ENCODE peak calls at places on chromosome 6, in five cellular contexts. Q is GM12878, A is esophagus muscularis mucosa, S is HepG2, J is transverse colon. I is an unnamed sample.

GRCh38 chr6:37433657-37434271 is 743 bp downstream of the CMTR1 start:
- DNase-seq in Q (peak; percentile 31), S (peak; percentile 16), A (no peak), J (no peak), I (no peak)

GRCh38 chr6:105968230-105968954 is 117.7 kb upstream of the PRDM1 start:
- DNase-seq in A (no peak), J (no peak), S (peak; percentile 49), Q (no peak), I (no peak)

GRCh38 chr6:149933036-149933435 is 8.8 kb upstream of the ULBP2 start:
- DNase-seq in S (no peak), Q (no peak), J (no peak), A (no peak), I (no peak)

GRCh38 chr6:134230087-134230717 is 87.7 kb downstream of the SGK1 start:
- DNase-seq in S (no peak), A (no peak), J (no peak), Q (no peak), I (no peak)

GRCh38 chr6:148021715-148022114 is 320.9 kb upstream of the SASH1 start:
- DNase-seq in Q (no peak), S (no peak), J (peak; percentile 14), A (no peak), I (no peak)

GRCh38 chr6:43848992-43849391 is 79.0 kb downstream of the VEGFA start:
- DNase-seq in A (no peak), Q (no peak), S (peak; percentile 77), J (no peak), I (no peak)

GRCh38 chr6:44180406-44180805 is 21.8 kb downstream of the CAPN11 start:
- DNase-seq in S (no peak), A (no peak), J (no peak), Q (no peak), I (no peak)

GRCh38 chr6:39881851-39882566 is 52.3 kb downstream of the MOCS1 start:
- DNase-seq in J (no peak), A (no peak), S (no peak), Q (no peak), I (no peak)

GRCh38 chr6:12233693-12234551 is 56.2 kb upstream of the EDN1 start:
- DNase-seq in S (peak; percentile 67), Q (peak; percentile 66), J (peak; percentile 28), A (no peak), I (peak; percentile 39)

GRCh38 chr6:34585512-34586045 is 29.4 kb upstream of the SPDEF start:
- DNase-seq in A (no peak), J (no peak), S (no peak), Q (no peak), I (no peak)

GRCh38 chr6:110491644-110492317 is 15.4 kb upstream of the SLC22A16 start:
- DNase-seq in S (no peak), J (no peak), A (no peak), Q (no peak), I (no peak)

GRCh38 chr6:75611702-75612375 is 10.2 kb downstream of the SENP6 start:
- DNase-seq in S (no peak), J (no peak), Q (no peak), A (no peak), I (no peak)

GRCh38 chr6:144211160-144211559 is 60.8 kb downstream of the STX11 start:
- DNase-seq in A (no peak), S (no peak), J (no peak), Q (no peak), I (no peak)

GRCh38 chr6:25295651-25296050 is 16.5 kb downstream of the CARMIL1 start:
- DNase-seq in Q (no peak), S (no peak), J (no peak), A (no peak), I (no peak)

GRCh38 chr6:25296980-25297379 is 17.8 kb downstream of the CARMIL1 start:
- DNase-seq in J (no peak), A (no peak), S (no peak), Q (no peak), I (no peak)

GRCh38 chr6:25297823-25298507 is 18.8 kb downstream of the CARMIL1 start:
- DNase-seq in A (no peak), Q (no peak), S (no peak), J (no peak), I (no peak)

GRCh38 chr6:25296217-25296905 is 17.2 kb downstream of the CARMIL1 start:
- DNase-seq in Q (no peak), A (no peak), J (no peak), S (no peak), I (no peak)

GRCh38 chr6:25298508-25298834 is 19.3 kb downstream of the CARMIL1 start:
- DNase-seq in S (no peak), A (no peak), J (no peak), Q (no peak), I (no peak)
- TF ChIP-seq EP300 in S (no peak), A (no peak), J (no peak), Q (no peak), I (no peak)

GRCh38 chr6:151911401-151911800 is 103.9 kb downstream of the ESR1 start:
- DNase-seq in S (no peak), A (no peak), Q (no peak), J (no peak), I (no peak)
- TF ChIP-seq CTCF in S (no peak), A (no peak), Q (no peak), J (no peak), I (no peak)

GRCh38 chr6:90399970-90400369 is 103.3 kb upstream of the BACH2 start:
- DNase-seq in J (no peak), A (no peak), S (no peak), Q (no peak), I (no peak)

GRCh38 chr6:90397929-90398674 is 101.5 kb upstream of the BACH2 start:
- DNase-seq in J (no peak), A (no peak), Q (no peak), S (no peak), I (no peak)

GRCh38 chr6:90393232-90393884 is 96.7 kb upstream of the BACH2 start:
- DNase-seq in Q (no peak), J (peak; percentile 57), S (peak; percentile 12), A (no peak), I (peak; percentile 53)

GRCh38 chr6:90401933-90402830 is 105.5 kb upstream of the BACH2 start:
- DNase-seq in A (no peak), J (no peak), Q (no peak), S (no peak), I (no peak)

GRCh38 chr6:90397047-90397446 is 100.4 kb upstream of the BACH2 start:
- DNase-seq in A (no peak), J (no peak), S (no peak), Q (no peak), I (no peak)
- TF ChIP-seq POLR2AphosphoS5 in A (no peak), J (no peak), S (no peak), Q (no peak), I (no peak)

DNA sequence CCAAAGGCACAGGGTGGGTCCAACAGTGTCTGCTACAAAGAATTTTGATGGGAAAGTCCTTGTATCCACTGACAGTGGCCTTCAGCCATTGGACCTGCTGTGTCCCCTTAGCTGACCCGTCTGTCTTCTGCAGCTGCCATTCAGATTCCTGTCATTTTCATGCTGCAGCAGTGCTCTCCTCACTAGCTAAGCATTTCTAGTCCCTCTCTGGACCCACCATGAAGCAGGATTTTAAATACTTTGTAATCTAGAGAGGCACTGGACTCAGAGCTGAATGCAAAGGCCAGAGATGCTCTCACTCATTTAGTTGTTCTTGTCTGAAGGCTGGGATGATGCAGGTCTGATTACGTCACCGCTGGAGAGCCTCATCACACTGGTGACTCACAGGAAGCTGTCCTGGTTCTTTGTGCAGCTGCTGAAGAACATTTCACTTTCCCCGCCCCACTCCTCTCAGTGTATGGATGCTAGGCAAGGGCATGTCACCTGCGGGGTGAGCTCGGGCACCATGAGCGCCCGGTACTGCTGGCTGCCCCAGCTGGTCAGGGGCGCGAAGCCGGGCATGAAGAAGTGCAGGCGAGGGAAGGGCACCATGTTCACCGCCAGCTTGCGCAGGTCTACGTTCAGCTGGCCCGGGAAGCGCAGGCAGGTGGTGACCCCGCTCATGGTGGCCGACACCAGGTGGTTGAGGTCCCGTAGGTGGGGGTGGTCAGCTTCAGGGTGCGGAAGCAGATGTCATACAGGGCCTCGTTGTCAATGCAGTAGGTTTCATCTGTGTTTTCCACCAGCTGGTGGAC is 19.4 kb upstream of the TUBB2A start:
- DNase-seq in S (peak; percentile 68), A (no peak), J (no peak), Q (no peak), I (no peak)
- TF ChIP-seq EP300 in S (peak; percentile 27), A (no peak), J (no peak), Q (no peak), I (no peak)

GRCh38 chr6:13538084-13538483 is 36.3 kb upstream of the SIRT5 start:
- DNase-seq in S (peak; percentile 55), A (no peak), Q (no peak), J (no peak), I (no peak)
- TF ChIP-seq CTCF in S (peak; percentile 53), A (peak; percentile 46), Q (peak; percentile 49), J (peak; percentile 52), I (peak; percentile 24)

DNA sequence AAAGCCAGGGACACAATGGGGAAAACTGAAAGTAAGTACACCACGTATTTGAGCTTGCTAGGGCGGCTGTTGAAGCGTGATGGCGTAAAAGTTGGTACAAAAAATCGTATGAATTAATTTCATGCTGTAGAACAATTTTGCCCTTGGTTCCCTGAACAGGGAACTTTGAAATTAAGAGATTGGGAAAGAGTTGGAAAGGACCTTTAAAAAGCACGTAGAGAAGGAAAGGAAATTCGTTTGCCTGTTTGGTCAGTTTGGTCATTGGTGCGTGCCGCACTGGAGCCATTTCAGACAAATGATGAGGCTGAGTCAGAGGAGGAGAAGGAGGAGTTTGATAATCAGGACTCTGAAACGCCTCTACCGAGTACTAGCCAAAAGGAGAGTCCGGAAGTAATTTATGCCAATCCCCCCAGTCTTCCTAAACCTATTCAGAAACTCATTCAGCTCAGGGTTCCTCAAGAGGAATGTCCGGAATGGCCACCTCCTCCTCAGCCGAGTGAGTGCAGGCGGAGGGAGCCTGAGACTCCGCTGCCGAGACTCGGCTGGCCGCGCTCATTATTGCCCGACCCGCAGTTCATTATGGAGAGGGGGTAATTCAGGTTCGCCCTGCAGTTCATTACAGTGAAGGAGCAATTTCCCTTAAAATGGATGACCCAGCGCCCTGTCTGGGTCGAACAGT is 59.2 kb upstream of the PRSS16 start:
- DNase-seq in S (peak; percentile 6), A (no peak), Q (peak; percentile 55), J (peak; percentile 70), I (peak; percentile 48)
- TF ChIP-seq POLR2AphosphoS5 in S (no peak), A (peak; percentile 65), Q (no peak), J (peak; percentile 47), I (peak; percentile 8)

I was measured in stomach.